ENCODE peak calls at places on chromosome 5, in seven cellular contexts. C is IMR-90, V is mammary epithelial cell, O is GM12878, A is SK-N-SH, N is hepatocyte, Z is astrocyte. W is an unnamed sample.

GRCh38 chr5:73892806-73893205 is 266.8 kb downstream of the ARHGEF28 start:
- DNase-seq in O (no peak), A (no peak), N (no peak), V (peak; percentile 81), C (peak; percentile 96), Z (peak; percentile 94), W (peak; percentile 95)

GRCh38 chr5:75985077-75985476 is 98.1 kb upstream of the SV2C start:
- DNase-seq in O (no peak), N (no peak), V (no peak), C (no peak), Z (no peak), A (no peak), W (no peak)

GRCh38 chr5:136424835-136425694 is 59.7 kb upstream of the TRPC7 start:
- DNase-seq in V (peak; percentile 31), Z (peak; percentile 12), C (peak; percentile 33), O (no peak), A (peak; percentile 66), N (peak; percentile 90), W (peak; percentile 78)

GRCh38 chr5:116754556-116754955 is 179.9 kb upstream of the SEMA6A start:
- DNase-seq in V (peak; percentile 39), C (no peak), N (no peak), Z (no peak), O (no peak), A (no peak), W (no peak)

GRCh38 chr5:71471193-71471592 is 15.7 kb downstream of the BDP1 start:
- DNase-seq in O (no peak), A (no peak), C (peak; percentile 59), Z (peak; percentile 41), N (no peak), V (peak; percentile 81), W (no peak)

GRCh38 chr5:102719886-102720285 is 35.2 kb upstream of the PAM start:
- DNase-seq in A (no peak), V (no peak), N (no peak), Z (no peak), C (no peak), O (no peak), W (no peak)

GRCh38 chr5:98769256-98770157 is 4.0 kb upstream of the RGMB start:
- DNase-seq in Z (peak; percentile 67), N (peak; percentile 48), V (no peak), A (peak; percentile 61), C (peak; percentile 92), O (no peak), W (peak; percentile 92)

GRCh38 chr5:153619706-153620105 is 129.2 kb downstream of the GRIA1 start:
- DNase-seq in A (no peak), O (no peak), C (peak; percentile 69), N (peak; percentile 11), Z (peak; percentile 54), V (peak; percentile 64), W (no peak)

GRCh38 chr5:172005708-172006377 is 595 bp downstream of the FBXW11 start:
- DNase-seq in Z (no peak), C (no peak), N (peak; percentile 53), V (peak; percentile 29), A (peak; percentile 75), O (no peak), W (peak; percentile 44)

GRCh38 chr5:131776451-131776850 is 20.4 kb downstream of the FNIP1 start:
- DNase-seq in O (no peak), N (no peak), C (no peak), V (no peak), A (no peak), Z (no peak), W (no peak)

GRCh38 chr5:118891252-118891651 is 97.1 kb downstream of the DTWD2 start:
- DNase-seq in Z (peak; percentile 48), C (no peak), N (no peak), A (no peak), O (peak; percentile 4), V (no peak), W (no peak)

GRCh38 chr5:18882162-18882561 is 1105.8 kb downstream of the CDH18 start:
- DNase-seq in N (no peak), Z (no peak), A (no peak), V (no peak), C (no peak), O (no peak), W (no peak)

GRCh38 chr5:75337366-75338021 is 474 bp downstream of the HMGCR start:
- DNase-seq in N (peak; percentile 56), V (peak; percentile 14), A (no peak), Z (no peak), C (no peak), O (no peak), W (no peak)

DNA sequence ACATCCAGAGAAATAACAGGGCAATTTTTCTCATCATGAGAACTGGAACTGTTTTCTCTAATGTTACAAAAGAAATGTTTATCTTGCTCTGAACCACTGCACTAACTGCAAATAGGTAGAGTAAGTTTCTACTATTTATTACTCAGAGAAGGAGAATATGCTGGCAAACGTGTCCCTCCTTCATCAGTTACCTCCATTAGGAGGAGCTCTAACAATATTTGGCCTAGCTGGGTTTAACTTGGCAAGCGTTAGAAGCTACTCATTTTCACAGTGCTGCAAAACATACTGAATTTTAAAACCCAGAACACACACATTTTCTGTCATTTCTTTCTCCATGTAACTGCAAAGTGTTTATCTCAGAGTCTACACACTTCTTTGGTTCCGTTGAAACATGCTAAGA is 101.0 kb upstream of the GABRG2 start:
- DNase-seq in V (no peak), C (no peak), A (peak; percentile 1), N (peak; percentile 43), O (no peak), Z (no peak), W (no peak)
- TF ChIP-seq CTCF in V (peak; percentile 19), C (no peak), A (peak; percentile 46), N (peak; percentile 58), O (peak; percentile 20), Z (no peak), W (no peak)

GRCh38 chr5:126027149-126027548 is 396.1 kb upstream of the GRAMD2B start:
- DNase-seq in N (no peak), O (no peak), V (no peak), C (no peak), Z (no peak), A (no peak), W (no peak)

GRCh38 chr5:126028336-126028735 is 394.9 kb upstream of the GRAMD2B start:
- DNase-seq in C (no peak), Z (no peak), V (no peak), O (no peak), A (no peak), N (no peak), W (no peak)

GRCh38 chr5:126030698-126031097 is 392.5 kb upstream of the GRAMD2B start:
- DNase-seq in Z (no peak), A (no peak), C (no peak), O (no peak), N (no peak), V (no peak), W (no peak)

GRCh38 chr5:126027652-126028051 is 395.6 kb upstream of the GRAMD2B start:
- DNase-seq in Z (no peak), O (no peak), A (no peak), C (no peak), V (no peak), N (no peak), W (no peak)

DNA sequence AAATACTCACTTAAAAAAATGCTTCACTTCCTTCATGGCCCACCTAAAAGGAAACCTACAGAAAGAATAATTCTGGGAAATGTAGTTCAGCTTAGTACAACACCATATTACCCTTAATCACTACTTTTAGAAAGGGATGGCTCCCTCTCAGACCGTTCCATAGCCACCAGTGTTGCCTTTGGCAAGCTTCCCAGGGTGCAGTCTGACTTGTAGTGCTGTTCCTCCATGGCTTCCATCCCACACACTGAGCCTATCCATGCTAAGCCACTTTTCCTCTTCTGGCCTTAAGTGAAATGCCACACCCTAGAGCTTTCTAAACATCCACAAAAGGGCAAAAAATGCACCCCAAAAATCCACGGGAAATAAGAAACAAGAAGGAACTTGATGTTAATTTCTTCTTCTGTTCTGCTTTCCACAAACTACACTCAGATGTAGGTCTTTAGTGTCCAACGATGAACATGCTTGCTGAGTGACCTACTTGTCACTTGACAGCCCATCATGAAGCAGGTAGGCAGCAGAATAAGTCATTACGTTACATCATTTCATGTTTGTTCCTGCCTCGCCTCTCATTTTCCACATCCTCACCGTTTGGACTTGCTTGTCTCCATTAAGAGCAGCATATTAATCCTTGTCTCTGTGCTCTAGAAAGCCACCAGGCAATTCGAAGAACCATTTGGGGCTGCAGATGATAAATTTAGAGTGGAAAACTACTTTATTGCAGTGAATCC is 391.1 kb upstream of the GRAMD2B start:
- DNase-seq in A (no peak), N (no peak), O (no peak), V (peak; percentile 46), C (peak; percentile 35), Z (peak; percentile 81), W (peak; percentile 77)
- H2AFZ ChIP-seq in A (no peak overlapping the region), N (no peak overlapping the region), O (no peak overlapping the region), V (no peak overlapping the region), C (no peak overlapping the region), Z (no peak overlapping the region), W (peak overlapping the region; percentile 1)

DNA sequence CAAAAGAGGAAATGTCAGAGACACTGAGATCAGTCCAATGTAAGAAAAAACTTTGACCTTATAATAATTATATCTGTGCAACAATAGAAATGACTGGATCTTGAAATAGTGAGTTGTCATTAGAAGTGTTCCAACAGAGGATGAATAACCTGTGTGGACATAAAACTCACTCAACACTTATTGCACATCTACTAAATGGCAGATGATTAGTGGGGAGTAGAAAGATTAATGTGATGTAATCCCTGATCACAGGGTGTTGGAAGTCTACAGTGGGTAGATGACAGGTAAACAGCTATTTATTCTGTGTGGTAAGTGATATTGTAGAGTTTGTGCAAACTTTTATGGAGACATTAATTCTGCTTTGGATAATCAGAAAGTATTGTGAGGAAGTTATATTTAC is 177.3 kb upstream of the HMHB1 start:
- DNase-seq in A (no peak), N (no peak), O (no peak), Z (no peak), V (no peak), C (no peak), W (no peak)
- H3K4me2 ChIP-seq in A (no peak overlapping the region), N (no peak overlapping the region), O (no peak overlapping the region), Z (no peak overlapping the region), V (no peak overlapping the region), C (no peak overlapping the region), W (no peak overlapping the region)

DNA sequence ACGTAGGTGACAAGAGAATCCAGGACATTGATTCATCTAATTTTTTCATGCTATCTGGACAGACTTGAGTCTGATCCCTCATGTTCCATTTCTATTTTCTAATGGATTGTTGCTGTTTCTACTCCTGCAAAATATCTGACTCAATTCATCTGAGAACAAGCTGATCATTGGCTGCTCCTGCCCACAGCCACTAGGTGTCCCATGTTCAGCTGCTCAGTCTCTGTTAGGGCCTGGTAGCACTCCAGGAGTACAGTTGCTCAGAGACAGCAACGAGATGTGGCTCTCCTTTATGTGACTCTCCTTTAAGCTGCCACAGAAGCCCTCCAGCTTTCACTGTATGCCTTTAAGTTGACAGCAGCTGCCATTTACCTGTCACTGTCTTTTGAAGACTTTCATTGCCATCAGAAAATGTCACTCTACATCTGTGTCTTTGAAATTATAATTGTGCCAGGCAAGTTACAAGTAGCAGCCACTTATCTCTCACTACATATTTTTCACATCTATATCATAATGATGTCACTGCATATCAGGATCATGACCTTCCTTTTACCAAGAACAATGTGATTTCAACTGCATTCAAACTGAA is 1944.2 kb upstream of the NUDT12 start:
- DNase-seq in V (no peak), C (peak; percentile 16), O (no peak), N (peak; percentile 41), Z (no peak), A (no peak), W (no peak)
- TF ChIP-seq CTCF in V (peak; percentile 31), C (no peak), O (peak; percentile 14), N (peak; percentile 38), Z (peak; percentile 30), A (peak; percentile 47), W (peak; percentile 26)

GRCh38 chr5:135194126-135194488 is 160.1 kb upstream of the PITX1 start:
- DNase-seq in N (no peak), A (no peak), V (no peak), O (no peak), Z (no peak), C (no peak), W (no peak)
- H2AFZ ChIP-seq in N (no peak overlapping the region), A (no peak overlapping the region), V (no peak overlapping the region), O (no peak overlapping the region), Z (no peak overlapping the region), C (peak overlapping the region; percentile 60), W (no peak overlapping the region)